ENCODE peak calls at places on chromosomes 12 and 14, in ten cellular contexts. H is AG10803; Z is kidney epithelial cell; P is tibial nerve; M is heart right ventricle; D is right atrium auricular region; B is GM12865; A is BJ; L is effector memory CD4-positive, alpha-beta T cell; C is NT2/D1. O is an unnamed sample.
A peak's percentile ranks its signal among the peaks of the same experiment; 100 is the strongest.

GRCh38 chr14:50082308-50082742 is 34.0 kb downstream of the VCPKMT start:
- DNase-seq in Z (no peak), D (no peak), P (no peak), M (no peak), H (no peak), L (peak; percentile 37), C (no peak), A (no peak), B (peak; percentile 47), O (no peak)

GRCh38 chr14:105195533-105196227 is 14.6 kb upstream of the NUDT14 start:
- DNase-seq in D (no peak), H (no peak), Z (no peak), M (no peak), P (no peak), A (no peak), C (no peak), L (no peak), B (no peak), O (no peak)

GRCh38 chr12:11759894-11760293 is 110.4 kb downstream of the ETV6 start:
- DNase-seq in M (no peak), L (no peak), H (peak; percentile 64), P (no peak), B (no peak), Z (no peak), C (no peak), A (no peak), D (no peak), O (no peak)

GRCh38 chr12:80064269-80064668 is 35.1 kb upstream of the OTOGL start:
- DNase-seq in H (peak; percentile 75), C (no peak), A (no peak), P (no peak), L (no peak), D (no peak), B (no peak), Z (no peak), M (no peak), O (peak; percentile 71)

GRCh38 chr12:15776532-15776931 is 12.7 kb downstream of the EPS8 start:
- DNase-seq in A (no peak), C (no peak), P (no peak), B (no peak), M (no peak), Z (no peak), D (no peak), L (no peak), H (no peak), O (no peak)

GRCh38 chr14:94021001-94021400 is 5.1 kb upstream of the OTUB2 start:
- DNase-seq in M (no peak), B (no peak), D (no peak), C (no peak), Z (peak; percentile 61), A (no peak), L (no peak), H (no peak), P (no peak), O (no peak)

GRCh38 chr12:131044760-131045381 is 91.2 kb downstream of the ADGRD1 start:
- DNase-seq in D (no peak), L (no peak), H (no peak), C (no peak), M (no peak), Z (no peak), B (no peak), A (no peak), P (no peak), O (no peak)

GRCh38 chr12:62866451-62867082 is 68.4 kb downstream of the PPM1H start:
- DNase-seq in P (no peak), D (no peak), Z (peak; percentile 35), L (no peak), A (peak; percentile 44), M (no peak), H (peak; percentile 73), B (no peak), C (peak; percentile 36), O (no peak)

GRCh38 chr12:89414851-89415250 is 62.5 kb upstream of the DUSP6 start:
- DNase-seq in H (peak; percentile 86), L (no peak), B (no peak), Z (no peak), A (peak; percentile 52), C (no peak), P (no peak), M (no peak), D (no peak), O (no peak)

GRCh38 chr12:49750027-49750977 is 8.9 kb downstream of the TMBIM6 start:
- DNase-seq in Z (peak; percentile 45), B (peak; percentile 73), D (no peak), A (no peak), H (peak; percentile 86), C (no peak), L (peak; percentile 3), P (no peak), M (no peak), O (peak; percentile 50)

GRCh38 chr12:62934799-62935674 is at the start of gene PPM1H:
- DNase-seq in C (peak; percentile 91), Z (no peak), A (no peak), B (peak; percentile 81), D (peak; percentile 65), P (no peak), L (no peak), M (peak; percentile 79), H (peak; percentile 16), O (no peak)

GRCh38 chr12:6041891-6042290 is 82.6 kb downstream of the VWF start:
- DNase-seq in Z (no peak), C (no peak), A (no peak), H (peak; percentile 19), B (no peak), L (no peak), D (no peak), M (no peak), P (no peak), O (no peak)

GRCh38 chr14:21668377-21668776 is 5.2 kb downstream of the OR4E1 start:
- DNase-seq in H (no peak), B (no peak), L (no peak), C (no peak), D (no peak), A (no peak), M (no peak), P (no peak), Z (peak; percentile 26), O (no peak)

GRCh38 chr12:125797421-125798175 is 732.4 kb downstream of the AACS start:
- DNase-seq in B (no peak), D (no peak), L (no peak), P (no peak), M (no peak), Z (peak; percentile 0), H (no peak), C (no peak), A (no peak), O (no peak)

GRCh38 chr12:12562016-12562483 is 613 bp downstream of the DUSP16 start:
- DNase-seq in P (no peak), H (peak; percentile 23), L (peak; percentile 21), C (peak; percentile 71), D (no peak), Z (no peak), B (peak; percentile 57), A (no peak), M (peak; percentile 47), O (no peak)

GRCh38 chr14:70177092-70177491 is 11.7 kb downstream of the SLC8A3 start:
- DNase-seq in L (no peak), M (no peak), H (no peak), D (no peak), B (no peak), A (no peak), P (no peak), Z (no peak), C (no peak), O (no peak)

GRCh38 chr14:56271988-56272387 is 153.8 kb downstream of the PELI2 start:
- DNase-seq in H (peak; percentile 88), C (no peak), P (no peak), B (no peak), Z (peak; percentile 2), D (no peak), A (peak; percentile 22), L (no peak), M (no peak), O (no peak)

GRCh38 chr14:93892923-93893549 is 34.1 kb upstream of the FAM181A start:
- DNase-seq in Z (no peak), M (peak; percentile 72), B (peak; percentile 61), A (no peak), C (peak; percentile 50), D (peak; percentile 88), L (peak; percentile 26), P (peak; percentile 84), H (peak; percentile 51), O (no peak)

DNA sequence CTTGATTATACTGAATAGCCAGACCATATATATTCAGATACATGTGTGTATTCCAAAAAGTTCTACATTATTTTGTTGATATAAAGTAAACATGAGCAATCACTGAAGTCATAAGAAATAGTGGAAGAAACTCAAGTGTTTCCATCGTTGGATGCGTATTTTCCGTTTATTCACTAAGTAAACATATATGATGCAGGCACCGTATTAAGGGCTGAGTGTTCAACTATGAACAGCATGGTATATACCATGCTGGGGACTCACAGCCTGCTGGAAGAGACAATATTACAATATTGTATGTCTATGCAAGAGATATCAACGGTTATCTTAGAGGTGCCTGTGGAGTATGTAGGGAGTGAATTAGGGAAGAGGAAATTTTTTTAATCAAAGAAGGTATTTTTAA is 1.2 kb downstream of the PYROXD1 start:
- DNase-seq in L (no peak), D (no peak), C (no peak), H (no peak), A (no peak), M (no peak), Z (no peak), P (no peak), B (no peak), O (no peak)
- H3K4me3 ChIP-seq in L (peak overlapping the region; percentile 74), D (no peak overlapping the region), C (peak overlapping the region; percentile 71), H (peak overlapping the region; percentile 98), A (peak overlapping the region; percentile 88), M (peak overlapping the region; percentile 58), Z (peak overlapping the region; percentile 91), P (peak overlapping the region; percentile 80), B (peak overlapping the region; percentile 66), O (peak overlapping the region; percentile 88)

GRCh38 chr12:21938879-21939278 is 2.3 kb downstream of the ABCC9 start:
- DNase-seq in A (no peak), P (no peak), B (no peak), Z (no peak), C (no peak), H (no peak), M (no peak), D (no peak), L (no peak), O (no peak)
- H3K4me3 ChIP-seq in A (no peak overlapping the region), P (peak overlapping the region; percentile 2), B (no peak overlapping the region), Z (no peak overlapping the region), C (no peak overlapping the region), H (no peak overlapping the region), M (peak overlapping the region; percentile 49), D (no peak overlapping the region), L (no peak overlapping the region), O (no peak overlapping the region)

DNA sequence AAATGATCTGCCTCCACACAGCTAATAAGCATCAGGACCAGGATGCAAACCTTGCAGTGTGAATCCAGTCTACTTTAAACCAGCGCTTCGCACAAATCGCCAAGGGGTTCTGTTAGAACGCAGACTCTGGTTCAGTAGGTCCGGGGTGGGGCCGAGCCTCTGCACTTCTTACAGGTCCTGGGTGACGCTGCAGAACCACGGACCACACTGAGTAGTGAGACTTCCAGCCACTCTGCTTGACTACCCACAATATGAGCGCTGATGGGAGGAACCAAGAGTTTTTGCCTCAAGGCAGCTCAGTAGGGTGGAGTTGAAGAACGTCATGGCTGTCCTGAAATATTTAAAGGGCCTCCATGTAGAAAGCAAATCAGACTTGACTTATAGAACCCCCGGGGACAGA is 137.9 kb upstream of the CRY1 start:
- DNase-seq in L (no peak), M (no peak), B (no peak), P (no peak), Z (no peak), H (no peak), D (no peak), A (no peak), C (no peak), O (no peak)
- H3K4me3 ChIP-seq in L (no peak overlapping the region), M (no peak overlapping the region), B (no peak overlapping the region), P (no peak overlapping the region), Z (no peak overlapping the region), H (no peak overlapping the region), D (no peak overlapping the region), A (no peak overlapping the region), C (no peak overlapping the region), O (no peak overlapping the region)

GRCh38 chr12:117052386-117053049 is 46.7 kb downstream of the TESC start:
- DNase-seq in C (peak; percentile 72), L (no peak), H (no peak), P (no peak), A (no peak), D (no peak), Z (no peak), B (peak; percentile 34), M (no peak), O (no peak)
- H3K4me3 ChIP-seq in C (no peak overlapping the region), L (no peak overlapping the region), H (no peak overlapping the region), P (no peak overlapping the region), A (no peak overlapping the region), D (no peak overlapping the region), Z (no peak overlapping the region), B (no peak overlapping the region), M (no peak overlapping the region), O (no peak overlapping the region)